ENCODE peak calls at places on chromosomes 16 and 17, in four cellular contexts. X, U, Z and Y are unnamed samples.
A peak's percentile ranks its signal among the peaks of the same experiment; 100 is the strongest.

GRCh38 chr16:73176577-73177013 is 128.7 kb upstream of the ZFHX3 start:
- DNase-seq in Z (no peak), X (peak; percentile 91), U (peak; percentile 62), Y (peak; percentile 81)

GRCh38 chr17:14325618-14326167 is 24.8 kb downstream of the HS3ST3B1 start:
- DNase-seq in X (no peak), U (no peak), Z (no peak), Y (no peak)

GRCh38 chr17:42536372-42537155 is 523 bp downstream of the NAGLU start:
- DNase-seq in U (no peak), X (peak; percentile 91), Z (peak; percentile 45), Y (peak; percentile 74)

GRCh38 chr17:28328325-28328724 is 6.9 kb downstream of the IFT20 start:
- DNase-seq in U (no peak), Z (no peak), X (no peak), Y (no peak)

GRCh38 chr16:80743772-80744171 is 60.6 kb downstream of the CDYL2 start:
- DNase-seq in X (no peak), Z (no peak), U (no peak), Y (no peak)

GRCh38 chr17:27453466-27453865 is 2.8 kb upstream of the KSR1 start:
- DNase-seq in U (no peak), Z (no peak), X (no peak), Y (no peak)

GRCh38 chr17:76444518-76445311 is 8.2 kb downstream of the UBE2O start:
- DNase-seq in Z (no peak), X (no peak), U (no peak), Y (no peak)

GRCh38 chr16:25192096-25192495 is 24.7 kb upstream of the AQP8 start:
- DNase-seq in U (peak; percentile 8), Z (no peak), X (no peak), Y (no peak)

GRCh38 chr16:85349413-85350145 is 237.3 kb upstream of the CIBAR2 start:
- DNase-seq in U (no peak), X (no peak), Z (no peak), Y (no peak)

GRCh38 chr16:67666538-67667433 is at the start of the genes C16orf86 and ENKD1:
- DNase-seq in X (peak; percentile 84), U (peak; percentile 25), Z (peak; percentile 74), Y (no peak)

GRCh38 chr17:49696233-49696761 is 11.5 kb downstream of the SLC35B1 start:
- DNase-seq in U (no peak), X (no peak), Z (no peak), Y (no peak)

GRCh38 chr16:53695070-53695469 is 8.6 kb downstream of the RPGRIP1L start:
- DNase-seq in U (no peak), Z (no peak), X (no peak), Y (no peak)

GRCh38 chr16:2284797-2285576 is 17.1 kb upstream of the RNPS1 start:
- DNase-seq in X (no peak), U (no peak), Z (no peak), Y (no peak)

GRCh38 chr17:48603959-48604769 is 622 bp downstream of the HOXB6 start:
- DNase-seq in U (no peak), X (no peak), Z (no peak), Y (no peak)

GRCh38 chr16:49362230-49362629 is 11.4 kb upstream of the C16orf78 start:
- DNase-seq in X (no peak), U (no peak), Z (no peak), Y (no peak)

GRCh38 chr16:54402270-54402669 is 115.7 kb upstream of the IRX3 start:
- DNase-seq in X (no peak), U (peak; percentile 28), Z (no peak), Y (no peak)

GRCh38 chr17:27544350-27545131 is 86.4 kb upstream of the LGALS9 start:
- DNase-seq in Z (no peak), X (no peak), U (no peak), Y (peak; percentile 90)

GRCh38 chr16:17177968-17178880 is 292.5 kb downstream of the XYLT1 start:
- DNase-seq in X (no peak), U (no peak), Z (no peak), Y (no peak)

GRCh38 chr16:66359012-66359411 is 7.5 kb upstream of the CDH5 start:
- DNase-seq in Z (no peak), U (no peak), X (no peak), Y (peak; percentile 69)

GRCh38 chr17:78380370-78380769 is 1.9 kb downstream of the PGS1 start:
- DNase-seq in U (no peak), X (no peak), Z (no peak), Y (no peak)

GRCh38 chr17:78387982-78388941 is 9.8 kb downstream of the PGS1 start:
- DNase-seq in Z (no peak), X (peak; percentile 77), U (no peak), Y (no peak)

GRCh38 chr17:78383725-78384471 is 5.4 kb downstream of the PGS1 start:
- DNase-seq in U (peak; percentile 97), Z (no peak), X (peak; percentile 99), Y (peak; percentile 97)

GRCh38 chr17:78381601-78382168 is 3.2 kb downstream of the PGS1 start:
- DNase-seq in X (no peak), Z (peak; percentile 23), U (no peak), Y (no peak)

GRCh38 chr17:78384479-78385175 is 6.2 kb downstream of the PGS1 start:
- DNase-seq in U (no peak), Z (no peak), X (no peak), Y (no peak)
- TF ChIP-seq CTCF in U (no peak), Z (no peak), X (no peak), Y (no peak)

GRCh38 chr17:7328840-7329359 is at the start of gene NEURL4:
- DNase-seq in X (no peak), Z (no peak), U (no peak), Y (no peak)
- TF ChIP-seq CTCF in X (no peak), Z (no peak), U (no peak), Y (no peak)

DNA sequence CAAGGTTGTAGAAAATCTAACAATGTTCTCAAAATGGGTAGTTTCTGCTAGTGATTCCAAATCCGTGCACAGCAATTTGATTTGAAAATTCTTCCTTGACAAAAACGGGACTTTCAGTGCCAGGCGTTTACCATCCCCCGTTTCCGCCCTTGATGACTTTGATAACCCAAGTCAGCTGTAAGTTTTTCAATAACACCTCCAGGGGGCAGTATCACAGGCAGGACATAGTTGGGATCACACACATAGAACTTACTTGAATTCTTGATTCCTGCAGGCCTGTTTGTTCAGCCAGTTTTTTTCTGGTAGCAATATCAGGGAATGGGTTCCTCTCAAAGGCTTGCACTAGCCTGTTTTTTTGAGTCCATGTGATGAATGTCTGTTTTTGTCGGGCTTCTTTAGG is 5.6 kb downstream of the DUXB start:
- DNase-seq in X (no peak), U (no peak), Z (no peak), Y (peak; percentile 18)
- TF ChIP-seq CTCF in X (no peak), U (no peak), Z (no peak), Y (peak; percentile 6)

GRCh38 chr16:3369073-3369472 is 13.4 kb downstream of the OR2C1 start:
- DNase-seq in Z (no peak), U (no peak), X (no peak), Y (no peak)

GRCh38 chr16:3362931-3363330 is 7.2 kb downstream of the OR2C1 start:
- DNase-seq in X (no peak), U (no peak), Z (no peak), Y (no peak)

GRCh38 chr16:3364774-3365427 is 9.2 kb downstream of the OR2C1 start:
- DNase-seq in X (peak; percentile 96), Z (peak; percentile 70), U (peak; percentile 90), Y (no peak)

GRCh38 chr16:3358884-3359283 is 3.2 kb downstream of the OR2C1 start:
- DNase-seq in Z (no peak), U (no peak), X (no peak), Y (no peak)

DNA sequence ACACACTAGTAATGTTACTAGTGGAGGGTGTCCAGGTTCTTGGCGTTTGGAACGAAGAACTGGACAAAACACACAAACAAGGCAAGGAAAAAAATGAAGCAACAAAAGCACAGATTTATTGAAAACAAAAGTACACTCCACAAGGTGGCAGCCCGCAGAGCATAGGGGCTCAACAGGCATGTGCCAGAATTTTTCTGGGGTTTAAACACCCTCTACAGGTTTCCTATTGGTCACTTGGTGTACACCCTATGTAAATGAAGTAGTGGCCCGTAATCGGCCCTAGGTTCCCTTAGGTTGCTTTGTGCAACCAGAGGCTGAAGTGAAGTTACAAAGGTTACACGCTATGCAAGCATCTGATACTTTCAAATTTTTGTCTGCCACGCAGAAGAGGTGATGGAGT is 8.1 kb downstream of the OR2C1 start:
- DNase-seq in Z (no peak), X (no peak), U (no peak), Y (peak; percentile 8)
- TF ChIP-seq CTCF in Z (no peak), X (no peak), U (no peak), Y (no peak)

DNA sequence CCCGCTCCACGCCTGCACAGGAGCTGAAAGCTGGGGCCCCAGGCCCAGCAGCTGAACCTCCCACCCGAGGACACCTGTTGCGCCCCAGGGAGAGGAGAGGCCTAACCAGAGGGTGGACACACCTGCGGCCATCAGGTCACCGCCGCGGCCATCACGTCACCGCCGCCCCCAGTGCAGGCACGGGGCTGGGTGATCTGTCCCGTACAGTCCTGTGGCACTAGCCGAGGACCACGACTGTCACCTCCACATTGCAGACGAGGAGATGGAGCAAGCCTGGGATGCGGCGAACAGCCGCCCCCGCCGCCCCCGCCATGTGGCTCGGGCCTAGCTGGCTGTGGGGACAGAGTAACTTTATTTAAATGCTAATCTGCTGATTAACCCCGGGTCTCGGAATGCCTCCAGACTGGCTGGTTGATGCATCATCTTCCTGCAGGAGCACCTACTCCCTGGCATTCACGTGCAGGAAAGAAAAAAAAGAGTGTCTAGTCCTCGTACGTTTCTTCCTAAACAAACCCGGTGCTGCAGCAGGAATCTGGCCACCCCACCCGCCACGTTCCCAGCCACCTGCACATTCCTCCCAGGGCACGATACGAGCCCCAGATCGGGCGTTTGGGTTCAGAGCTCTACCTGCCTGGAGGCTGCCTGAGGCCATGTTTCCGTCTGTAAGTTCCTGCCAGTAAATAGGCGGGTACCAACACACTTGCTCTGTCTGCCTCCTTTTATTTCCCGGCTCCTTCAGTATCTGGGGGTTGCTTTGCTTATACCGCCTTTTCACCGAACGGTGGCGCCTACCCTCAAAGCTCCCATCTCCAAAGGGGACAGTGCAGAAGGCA is 29.9 kb downstream of the PIEZO1 start:
- DNase-seq in Z (no peak), X (peak; percentile 44), U (no peak), Y (peak; percentile 75)
- TF ChIP-seq CTCF in Z (no peak), X (peak; percentile 34), U (peak; percentile 39), Y (no peak)